ENCODE peak calls at places on chromosomes 7 and 10, in seven cellular contexts. One of them, this sample, is unnamed.

GRCh38 chr7:142332421-142332820 is 74.6 kb upstream of the PRSS58 start:
- DNase-seq in neural progenitor cell: no peak
- DNase-seq in WTC11: no peak
- DNase-seq in HL-60: no peak
- DNase-seq in fibroblast of lung: no peak
- DNase-seq in CD4-positive, alpha-beta T cell: no peak
- DNase-seq in progenitor cell of endocrine pancreas: no peak
- DNase-seq in this sample: no peak

GRCh38 chr10:60944159-60944909 is at the start of gene RHOBTB1:
- DNase-seq in neural progenitor cell: peak
- DNase-seq in HL-60: peak
- DNase-seq in fibroblast of lung: peak
- DNase-seq in CD4-positive, alpha-beta T cell: no peak
- DNase-seq in WTC11: peak
- DNase-seq in progenitor cell of endocrine pancreas: peak
- DNase-seq in this sample: peak

GRCh38 chr7:134196439-134196838 is 69.3 kb downstream of the LRGUK start:
- DNase-seq in HL-60: no peak
- DNase-seq in WTC11: no peak
- DNase-seq in neural progenitor cell: no peak
- DNase-seq in fibroblast of lung: no peak
- DNase-seq in progenitor cell of endocrine pancreas: no peak
- DNase-seq in CD4-positive, alpha-beta T cell: no peak
- DNase-seq in this sample: no peak

GRCh38 chr7:51160990-51161615 is 155.5 kb downstream of the COBL start:
- DNase-seq in HL-60: peak
- DNase-seq in fibroblast of lung: peak
- DNase-seq in progenitor cell of endocrine pancreas: peak
- DNase-seq in neural progenitor cell: peak
- DNase-seq in CD4-positive, alpha-beta T cell: peak
- DNase-seq in WTC11: peak
- DNase-seq in this sample: peak

GRCh38 chr7:20217193-20217948 is at the start of gene MACC1:
- DNase-seq in neural progenitor cell: peak
- DNase-seq in HL-60: peak
- DNase-seq in WTC11: peak
- DNase-seq in fibroblast of lung: no peak
- DNase-seq in progenitor cell of endocrine pancreas: peak
- DNase-seq in CD4-positive, alpha-beta T cell: no peak
- DNase-seq in this sample: no peak

GRCh38 chr7:47435889-47436312 is 146.0 kb downstream of the TNS3 start:
- DNase-seq in progenitor cell of endocrine pancreas: no peak
- DNase-seq in HL-60: peak
- DNase-seq in WTC11: peak
- DNase-seq in fibroblast of lung: peak
- DNase-seq in neural progenitor cell: peak
- DNase-seq in CD4-positive, alpha-beta T cell: no peak
- DNase-seq in this sample: peak

GRCh38 chr10:110372656-110373055 is 67.9 kb upstream of the SMNDC1 start:
- DNase-seq in neural progenitor cell: no peak
- DNase-seq in CD4-positive, alpha-beta T cell: no peak
- DNase-seq in WTC11: no peak
- DNase-seq in HL-60: no peak
- DNase-seq in fibroblast of lung: peak
- DNase-seq in progenitor cell of endocrine pancreas: no peak
- DNase-seq in this sample: no peak

GRCh38 chr7:139936760-139937310 is 107.8 kb downstream of the TBXAS1 start:
- DNase-seq in neural progenitor cell: no peak
- DNase-seq in WTC11: no peak
- DNase-seq in CD4-positive, alpha-beta T cell: no peak
- DNase-seq in fibroblast of lung: peak
- DNase-seq in progenitor cell of endocrine pancreas: no peak
- DNase-seq in HL-60: peak
- DNase-seq in this sample: no peak

GRCh38 chr7:71633571-71634008 is 501.6 kb downstream of the GALNT17 start:
- DNase-seq in HL-60: no peak
- DNase-seq in CD4-positive, alpha-beta T cell: no peak
- DNase-seq in WTC11: no peak
- DNase-seq in neural progenitor cell: peak
- DNase-seq in progenitor cell of endocrine pancreas: no peak
- DNase-seq in fibroblast of lung: peak
- DNase-seq in this sample: no peak

GRCh38 chr10:15200626-15201025 is 32.1 kb upstream of the NMT2 start:
- DNase-seq in fibroblast of lung: peak
- DNase-seq in neural progenitor cell: no peak
- DNase-seq in CD4-positive, alpha-beta T cell: no peak
- DNase-seq in WTC11: no peak
- DNase-seq in progenitor cell of endocrine pancreas: no peak
- DNase-seq in HL-60: no peak
- DNase-seq in this sample: no peak

GRCh38 chr10:80504897-80505465 is 32.7 kb upstream of the SH2D4B start:
- DNase-seq in neural progenitor cell: no peak
- DNase-seq in fibroblast of lung: no peak
- DNase-seq in WTC11: no peak
- DNase-seq in progenitor cell of endocrine pancreas: no peak
- DNase-seq in HL-60: peak
- DNase-seq in CD4-positive, alpha-beta T cell: no peak
- DNase-seq in this sample: no peak

GRCh38 chr7:30012757-30013156 is 13.7 kb downstream of the FKBP14 start:
- DNase-seq in CD4-positive, alpha-beta T cell: no peak
- DNase-seq in fibroblast of lung: no peak
- DNase-seq in progenitor cell of endocrine pancreas: no peak
- DNase-seq in neural progenitor cell: no peak
- DNase-seq in HL-60: no peak
- DNase-seq in WTC11: no peak
- DNase-seq in this sample: no peak
- TF ChIP-seq CTCF in CD4-positive, alpha-beta T cell: no peak
- TF ChIP-seq CTCF in fibroblast of lung: no peak
- TF ChIP-seq CTCF in progenitor cell of endocrine pancreas: no peak
- TF ChIP-seq CTCF in neural progenitor cell: no peak
- TF ChIP-seq CTCF in HL-60: no peak
- TF ChIP-seq CTCF in WTC11: no peak
- TF ChIP-seq CTCF in this sample: no peak

DNA sequence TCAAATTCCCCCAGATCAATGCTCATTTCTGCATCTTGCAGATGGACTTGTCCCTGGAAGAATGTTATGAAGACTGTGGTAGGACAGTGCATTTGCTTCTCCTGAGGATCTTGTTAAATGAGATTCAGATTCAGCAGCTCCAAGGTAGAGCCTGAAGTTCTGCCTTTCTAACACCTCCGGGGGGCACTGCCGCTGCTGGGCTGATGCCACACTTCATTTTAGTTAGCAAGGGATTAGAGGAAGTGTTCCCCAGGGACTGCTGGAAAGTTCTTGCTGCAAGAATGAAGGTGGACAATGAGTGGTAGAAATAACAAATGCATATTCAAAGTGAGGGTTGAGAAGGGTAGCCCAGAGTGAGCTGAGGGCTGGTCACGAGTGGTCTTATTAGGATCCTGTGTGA is 434.3 kb upstream of the AKR1E2 start:
- DNase-seq in progenitor cell of endocrine pancreas: no peak
- DNase-seq in CD4-positive, alpha-beta T cell: no peak
- DNase-seq in WTC11: peak
- DNase-seq in HL-60: no peak
- DNase-seq in neural progenitor cell: no peak
- DNase-seq in fibroblast of lung: no peak
- DNase-seq in this sample: no peak
- TF ChIP-seq CTCF in progenitor cell of endocrine pancreas: no peak
- TF ChIP-seq CTCF in CD4-positive, alpha-beta T cell: no peak
- TF ChIP-seq CTCF in WTC11: no peak
- TF ChIP-seq CTCF in HL-60: no peak
- TF ChIP-seq CTCF in neural progenitor cell: no peak
- TF ChIP-seq CTCF in fibroblast of lung: no peak
- TF ChIP-seq CTCF in this sample: no peak

GRCh38 chr7:100888988-100889760 is at the start of gene UFSP1:
- DNase-seq in HL-60: no peak
- DNase-seq in CD4-positive, alpha-beta T cell: no peak
- DNase-seq in neural progenitor cell: no peak
- DNase-seq in progenitor cell of endocrine pancreas: peak
- DNase-seq in fibroblast of lung: no peak
- DNase-seq in WTC11: no peak
- DNase-seq in this sample: no peak
- TF ChIP-seq CTCF in HL-60: no peak
- TF ChIP-seq CTCF in CD4-positive, alpha-beta T cell: no peak
- TF ChIP-seq CTCF in neural progenitor cell: peak
- TF ChIP-seq CTCF in progenitor cell of endocrine pancreas: peak
- TF ChIP-seq CTCF in fibroblast of lung: no peak
- TF ChIP-seq CTCF in WTC11: no peak
- TF ChIP-seq CTCF in this sample: no peak

DNA sequence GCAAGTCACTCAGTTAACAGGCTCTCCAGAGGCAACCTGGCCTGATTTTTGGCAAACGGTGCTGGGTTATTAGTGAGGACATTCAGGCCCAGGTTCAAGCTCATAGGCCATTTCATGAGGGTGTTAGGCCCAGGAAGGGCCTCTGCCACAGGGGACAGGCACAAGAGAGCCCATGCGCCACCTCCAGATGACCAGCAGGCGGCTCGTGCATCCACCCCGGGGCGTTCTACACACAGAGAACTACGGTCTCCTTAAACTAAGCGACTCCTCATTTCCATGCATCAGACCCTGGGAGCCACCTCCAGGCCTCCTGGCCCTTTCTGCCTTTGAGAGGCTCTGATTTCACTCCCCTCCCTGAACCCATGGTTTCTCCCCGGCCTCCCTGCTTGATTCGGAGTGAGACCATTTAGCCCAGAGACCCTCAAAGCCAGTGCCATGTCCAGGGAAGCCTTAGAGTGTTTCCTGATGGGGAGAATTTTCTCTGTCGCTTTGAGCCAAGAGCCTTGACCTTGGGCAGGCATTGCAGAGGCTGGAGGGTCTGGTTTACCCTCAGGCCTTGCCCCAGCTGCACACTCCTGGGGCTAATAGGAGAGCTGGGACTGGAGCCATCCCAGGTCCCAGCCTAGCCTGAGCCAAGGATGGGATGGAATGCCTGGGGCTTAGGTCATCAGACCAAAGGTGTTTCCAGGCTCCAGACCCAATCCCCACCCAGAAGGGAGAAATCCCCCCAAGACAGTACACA is 188.0 kb downstream of the GRID1 start:
- DNase-seq in neural progenitor cell: peak
- DNase-seq in CD4-positive, alpha-beta T cell: no peak
- DNase-seq in fibroblast of lung: no peak
- DNase-seq in HL-60: peak
- DNase-seq in WTC11: peak
- DNase-seq in progenitor cell of endocrine pancreas: peak
- DNase-seq in this sample: peak
- TF ChIP-seq CTCF in neural progenitor cell: peak
- TF ChIP-seq CTCF in CD4-positive, alpha-beta T cell: no peak
- TF ChIP-seq CTCF in fibroblast of lung: no peak
- TF ChIP-seq CTCF in HL-60: peak
- TF ChIP-seq CTCF in WTC11: peak
- TF ChIP-seq CTCF in progenitor cell of endocrine pancreas: peak
- TF ChIP-seq CTCF in this sample: peak

GRCh38 chr10:116629340-116629739 is 8.6 kb downstream of the PNLIPRP2 start:
- DNase-seq in CD4-positive, alpha-beta T cell: no peak
- DNase-seq in progenitor cell of endocrine pancreas: no peak
- DNase-seq in fibroblast of lung: no peak
- DNase-seq in neural progenitor cell: peak
- DNase-seq in HL-60: no peak
- DNase-seq in WTC11: no peak
- DNase-seq in this sample: no peak

GRCh38 chr10:116625845-116626244 is 5.1 kb downstream of the PNLIPRP2 start:
- DNase-seq in progenitor cell of endocrine pancreas: no peak
- DNase-seq in CD4-positive, alpha-beta T cell: no peak
- DNase-seq in neural progenitor cell: no peak
- DNase-seq in HL-60: no peak
- DNase-seq in fibroblast of lung: no peak
- DNase-seq in WTC11: no peak
- DNase-seq in this sample: no peak

GRCh38 chr10:116630020-116630419 is 9.3 kb downstream of the PNLIPRP2 start:
- DNase-seq in CD4-positive, alpha-beta T cell: no peak
- DNase-seq in HL-60: no peak
- DNase-seq in fibroblast of lung: no peak
- DNase-seq in WTC11: no peak
- DNase-seq in neural progenitor cell: no peak
- DNase-seq in progenitor cell of endocrine pancreas: no peak
- DNase-seq in this sample: no peak

GRCh38 chr10:116626815-116627214 is 6.1 kb downstream of the PNLIPRP2 start:
- DNase-seq in CD4-positive, alpha-beta T cell: no peak
- DNase-seq in neural progenitor cell: no peak
- DNase-seq in HL-60: no peak
- DNase-seq in WTC11: no peak
- DNase-seq in progenitor cell of endocrine pancreas: no peak
- DNase-seq in fibroblast of lung: no peak
- DNase-seq in this sample: no peak

DNA sequence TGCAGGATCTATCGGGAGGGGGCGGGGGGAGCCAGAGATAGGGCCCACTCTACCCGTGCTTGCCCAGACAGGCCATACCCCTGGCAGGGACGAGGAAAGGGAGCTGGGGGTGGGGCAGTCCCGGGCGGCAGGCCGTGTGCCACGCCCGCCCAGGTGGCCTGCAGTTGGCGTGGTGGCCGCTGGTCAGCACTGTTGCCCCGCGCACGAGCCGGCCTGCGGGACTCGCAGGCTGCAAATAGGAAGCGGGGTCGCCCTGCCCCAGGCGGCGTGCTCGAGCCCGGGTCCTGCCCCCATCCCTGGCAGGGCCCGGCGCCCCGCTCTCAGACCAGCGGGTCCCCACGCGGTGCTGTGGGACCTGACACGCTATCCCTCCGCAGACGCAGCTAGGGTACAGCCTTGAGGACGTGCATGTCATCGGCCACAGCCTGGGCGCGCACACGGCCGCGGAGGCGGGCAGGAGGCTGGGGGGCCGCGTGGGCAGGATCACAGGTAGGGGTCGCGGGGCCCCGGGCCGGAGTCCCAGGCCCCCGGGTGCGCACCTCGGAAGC is 6.7 kb downstream of the PNLIPRP2 start:
- DNase-seq in CD4-positive, alpha-beta T cell: no peak
- DNase-seq in fibroblast of lung: peak
- DNase-seq in HL-60: no peak
- DNase-seq in progenitor cell of endocrine pancreas: peak
- DNase-seq in WTC11: peak
- DNase-seq in neural progenitor cell: peak
- DNase-seq in this sample: peak
- TF ChIP-seq CTCF in CD4-positive, alpha-beta T cell: no peak
- TF ChIP-seq CTCF in fibroblast of lung: no peak
- TF ChIP-seq CTCF in HL-60: no peak
- TF ChIP-seq CTCF in progenitor cell of endocrine pancreas: peak
- TF ChIP-seq CTCF in WTC11: peak
- TF ChIP-seq CTCF in neural progenitor cell: peak
- TF ChIP-seq CTCF in this sample: peak

DNA sequence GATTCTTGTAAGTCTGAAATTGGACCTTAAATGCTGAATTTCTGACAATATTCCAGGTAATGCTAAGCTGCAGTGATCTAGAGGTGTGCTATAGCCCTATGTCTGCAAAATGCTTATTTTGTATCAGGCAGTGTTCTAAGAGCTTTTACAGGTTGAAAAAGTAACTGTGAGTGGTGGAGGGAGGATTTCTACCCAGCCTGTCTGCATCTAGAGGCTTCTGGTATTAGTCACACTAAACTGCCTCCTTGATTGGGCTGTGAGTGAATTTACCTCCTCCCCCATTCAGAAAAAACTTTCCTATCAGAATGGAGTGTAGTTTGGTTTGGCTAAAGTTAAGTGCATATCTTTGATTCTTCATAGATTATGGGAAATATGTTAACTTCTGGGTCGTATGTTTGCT is 56.8 kb downstream of the BBS9 start:
- DNase-seq in CD4-positive, alpha-beta T cell: no peak
- DNase-seq in neural progenitor cell: peak
- DNase-seq in WTC11: no peak
- DNase-seq in fibroblast of lung: peak
- DNase-seq in HL-60: no peak
- DNase-seq in progenitor cell of endocrine pancreas: no peak
- DNase-seq in this sample: no peak
- TF ChIP-seq CTCF in CD4-positive, alpha-beta T cell: no peak
- TF ChIP-seq CTCF in neural progenitor cell: no peak
- TF ChIP-seq CTCF in WTC11: no peak
- TF ChIP-seq CTCF in fibroblast of lung: no peak
- TF ChIP-seq CTCF in HL-60: no peak
- TF ChIP-seq CTCF in progenitor cell of endocrine pancreas: no peak
- TF ChIP-seq CTCF in this sample: no peak